ENCODE peak calls at places on chromosomes 3 and 15, in nine cellular contexts. One of them, this sample, is unnamed.

GRCh38 chr3:165754219-165755007 is 82.8 kb downstream of the BCHE start:
- DNase-seq in activated naive CD8-positive, alpha-beta T cell treated with anti-CD3 and anti-CD28 coated beads, Interleukin-2, amount 50 U/mL, for 24 hours: no peak
- DNase-seq in Right ventricle myocardium superior: no peak
- DNase-seq in neural crest cell: no peak
- DNase-seq in NCI-H2029 treated with DMSO at 0.1 percent for 48 hours: no peak
- DNase-seq in right lobe of liver: no peak
- DNase-seq in activated CD4-positive, alpha-beta T cell treated with anti-CD3 and anti-CD28 coated beads, Interleukin-2, amount 50 U/mL, for 24 hours: no peak
- DNase-seq in GM19239: no peak
- DNase-seq in left colon: no peak
- DNase-seq in this sample: no peak

GRCh38 chr3:55750525-55750924 is 263.4 kb upstream of the WNT5A start:
- DNase-seq in activated CD4-positive, alpha-beta T cell treated with anti-CD3 and anti-CD28 coated beads, Interleukin-2, amount 50 U/mL, for 24 hours: no peak
- DNase-seq in neural crest cell: no peak
- DNase-seq in right lobe of liver: no peak
- DNase-seq in Right ventricle myocardium superior: no peak
- DNase-seq in NCI-H2029 treated with DMSO at 0.1 percent for 48 hours: no peak
- DNase-seq in GM19239: no peak
- DNase-seq in activated naive CD8-positive, alpha-beta T cell treated with anti-CD3 and anti-CD28 coated beads, Interleukin-2, amount 50 U/mL, for 24 hours: no peak
- DNase-seq in left colon: no peak
- DNase-seq in this sample: no peak

GRCh38 chr3:156761007-156761406 is 65.1 kb upstream of the LEKR1 start:
- DNase-seq in NCI-H2029 treated with DMSO at 0.1 percent for 48 hours: no peak
- DNase-seq in left colon: no peak
- DNase-seq in activated CD4-positive, alpha-beta T cell treated with anti-CD3 and anti-CD28 coated beads, Interleukin-2, amount 50 U/mL, for 24 hours: no peak
- DNase-seq in GM19239: no peak
- DNase-seq in Right ventricle myocardium superior: no peak
- DNase-seq in neural crest cell: no peak
- DNase-seq in right lobe of liver: no peak
- DNase-seq in activated naive CD8-positive, alpha-beta T cell treated with anti-CD3 and anti-CD28 coated beads, Interleukin-2, amount 50 U/mL, for 24 hours: no peak
- DNase-seq in this sample: no peak

GRCh38 chr15:88580532-88580931 is 34.1 kb upstream of the DET1 start:
- DNase-seq in neural crest cell: no peak
- DNase-seq in GM19239: no peak
- DNase-seq in activated naive CD8-positive, alpha-beta T cell treated with anti-CD3 and anti-CD28 coated beads, Interleukin-2, amount 50 U/mL, for 24 hours: no peak
- DNase-seq in Right ventricle myocardium superior: no peak
- DNase-seq in left colon: no peak
- DNase-seq in activated CD4-positive, alpha-beta T cell treated with anti-CD3 and anti-CD28 coated beads, Interleukin-2, amount 50 U/mL, for 24 hours: no peak
- DNase-seq in right lobe of liver: no peak
- DNase-seq in NCI-H2029 treated with DMSO at 0.1 percent for 48 hours: no peak
- DNase-seq in this sample: no peak

GRCh38 chr15:90711418-90711824 is 5.7 kb upstream of the BLM start:
- DNase-seq in right lobe of liver: no peak
- DNase-seq in Right ventricle myocardium superior: no peak
- DNase-seq in neural crest cell: no peak
- DNase-seq in NCI-H2029 treated with DMSO at 0.1 percent for 48 hours: no peak
- DNase-seq in activated naive CD8-positive, alpha-beta T cell treated with anti-CD3 and anti-CD28 coated beads, Interleukin-2, amount 50 U/mL, for 24 hours: no peak
- DNase-seq in left colon: no peak
- DNase-seq in GM19239: no peak
- DNase-seq in activated CD4-positive, alpha-beta T cell treated with anti-CD3 and anti-CD28 coated beads, Interleukin-2, amount 50 U/mL, for 24 hours: no peak
- DNase-seq in this sample: no peak

GRCh38 chr15:38069506-38069905 is 135.1 kb downstream of the TMCO5A start:
- DNase-seq in activated naive CD8-positive, alpha-beta T cell treated with anti-CD3 and anti-CD28 coated beads, Interleukin-2, amount 50 U/mL, for 24 hours: no peak
- DNase-seq in right lobe of liver: no peak
- DNase-seq in GM19239: no peak
- DNase-seq in Right ventricle myocardium superior: peak
- DNase-seq in neural crest cell: no peak
- DNase-seq in left colon: peak
- DNase-seq in NCI-H2029 treated with DMSO at 0.1 percent for 48 hours: no peak
- DNase-seq in activated CD4-positive, alpha-beta T cell treated with anti-CD3 and anti-CD28 coated beads, Interleukin-2, amount 50 U/mL, for 24 hours: no peak
- DNase-seq in this sample: peak

GRCh38 chr3:176906046-176906905 is 291.0 kb downstream of the TBL1XR1 start:
- DNase-seq in activated naive CD8-positive, alpha-beta T cell treated with anti-CD3 and anti-CD28 coated beads, Interleukin-2, amount 50 U/mL, for 24 hours: no peak
- DNase-seq in neural crest cell: no peak
- DNase-seq in activated CD4-positive, alpha-beta T cell treated with anti-CD3 and anti-CD28 coated beads, Interleukin-2, amount 50 U/mL, for 24 hours: no peak
- DNase-seq in left colon: no peak
- DNase-seq in right lobe of liver: no peak
- DNase-seq in Right ventricle myocardium superior: no peak
- DNase-seq in NCI-H2029 treated with DMSO at 0.1 percent for 48 hours: peak
- DNase-seq in GM19239: no peak
- DNase-seq in this sample: peak

GRCh38 chr15:79283252-79284048 is 928 bp downstream of the ANKRD34C start:
- DNase-seq in GM19239: peak
- DNase-seq in neural crest cell: peak
- DNase-seq in activated naive CD8-positive, alpha-beta T cell treated with anti-CD3 and anti-CD28 coated beads, Interleukin-2, amount 50 U/mL, for 24 hours: peak
- DNase-seq in right lobe of liver: peak
- DNase-seq in left colon: no peak
- DNase-seq in Right ventricle myocardium superior: peak
- DNase-seq in NCI-H2029 treated with DMSO at 0.1 percent for 48 hours: no peak
- DNase-seq in activated CD4-positive, alpha-beta T cell treated with anti-CD3 and anti-CD28 coated beads, Interleukin-2, amount 50 U/mL, for 24 hours: no peak
- DNase-seq in this sample: peak

GRCh38 chr3:158091526-158091925 is 14.7 kb downstream of the SHOX2 start:
- DNase-seq in neural crest cell: no peak
- DNase-seq in activated CD4-positive, alpha-beta T cell treated with anti-CD3 and anti-CD28 coated beads, Interleukin-2, amount 50 U/mL, for 24 hours: no peak
- DNase-seq in right lobe of liver: no peak
- DNase-seq in GM19239: no peak
- DNase-seq in Right ventricle myocardium superior: no peak
- DNase-seq in left colon: no peak
- DNase-seq in activated naive CD8-positive, alpha-beta T cell treated with anti-CD3 and anti-CD28 coated beads, Interleukin-2, amount 50 U/mL, for 24 hours: no peak
- DNase-seq in NCI-H2029 treated with DMSO at 0.1 percent for 48 hours: no peak
- DNase-seq in this sample: no peak

GRCh38 chr3:153029350-153029749 is 132.7 kb upstream of the RAP2B start:
- DNase-seq in GM19239: no peak
- DNase-seq in Right ventricle myocardium superior: no peak
- DNase-seq in left colon: no peak
- DNase-seq in activated naive CD8-positive, alpha-beta T cell treated with anti-CD3 and anti-CD28 coated beads, Interleukin-2, amount 50 U/mL, for 24 hours: no peak
- DNase-seq in neural crest cell: no peak
- DNase-seq in right lobe of liver: no peak
- DNase-seq in activated CD4-positive, alpha-beta T cell treated with anti-CD3 and anti-CD28 coated beads, Interleukin-2, amount 50 U/mL, for 24 hours: no peak
- DNase-seq in NCI-H2029 treated with DMSO at 0.1 percent for 48 hours: no peak
- DNase-seq in this sample: no peak

GRCh38 chr3:59480486-59480995 is 430.7 kb upstream of the CFAP20DC start:
- DNase-seq in neural crest cell: no peak
- DNase-seq in Right ventricle myocardium superior: no peak
- DNase-seq in activated CD4-positive, alpha-beta T cell treated with anti-CD3 and anti-CD28 coated beads, Interleukin-2, amount 50 U/mL, for 24 hours: no peak
- DNase-seq in NCI-H2029 treated with DMSO at 0.1 percent for 48 hours: no peak
- DNase-seq in GM19239: peak
- DNase-seq in left colon: no peak
- DNase-seq in right lobe of liver: no peak
- DNase-seq in activated naive CD8-positive, alpha-beta T cell treated with anti-CD3 and anti-CD28 coated beads, Interleukin-2, amount 50 U/mL, for 24 hours: no peak
- DNase-seq in this sample: no peak

GRCh38 chr3:14122301-14122700 is 2.4 kb downstream of the CHCHD4 start:
- DNase-seq in NCI-H2029 treated with DMSO at 0.1 percent for 48 hours: peak
- DNase-seq in right lobe of liver: no peak
- DNase-seq in GM19239: no peak
- DNase-seq in Right ventricle myocardium superior: no peak
- DNase-seq in activated naive CD8-positive, alpha-beta T cell treated with anti-CD3 and anti-CD28 coated beads, Interleukin-2, amount 50 U/mL, for 24 hours: no peak
- DNase-seq in neural crest cell: no peak
- DNase-seq in left colon: no peak
- DNase-seq in activated CD4-positive, alpha-beta T cell treated with anti-CD3 and anti-CD28 coated beads, Interleukin-2, amount 50 U/mL, for 24 hours: no peak
- DNase-seq in this sample: peak

GRCh38 chr3:141557961-141558706 is 71.3 kb downstream of the RASA2 start:
- DNase-seq in right lobe of liver: no peak
- DNase-seq in neural crest cell: no peak
- DNase-seq in NCI-H2029 treated with DMSO at 0.1 percent for 48 hours: no peak
- DNase-seq in activated CD4-positive, alpha-beta T cell treated with anti-CD3 and anti-CD28 coated beads, Interleukin-2, amount 50 U/mL, for 24 hours: no peak
- DNase-seq in activated naive CD8-positive, alpha-beta T cell treated with anti-CD3 and anti-CD28 coated beads, Interleukin-2, amount 50 U/mL, for 24 hours: no peak
- DNase-seq in GM19239: no peak
- DNase-seq in left colon: no peak
- DNase-seq in Right ventricle myocardium superior: no peak
- DNase-seq in this sample: no peak

GRCh38 chr3:135473449-135473848 is 492.1 kb upstream of the PPP2R3A start:
- DNase-seq in left colon: no peak
- DNase-seq in right lobe of liver: no peak
- DNase-seq in activated CD4-positive, alpha-beta T cell treated with anti-CD3 and anti-CD28 coated beads, Interleukin-2, amount 50 U/mL, for 24 hours: no peak
- DNase-seq in neural crest cell: no peak
- DNase-seq in GM19239: no peak
- DNase-seq in activated naive CD8-positive, alpha-beta T cell treated with anti-CD3 and anti-CD28 coated beads, Interleukin-2, amount 50 U/mL, for 24 hours: no peak
- DNase-seq in NCI-H2029 treated with DMSO at 0.1 percent for 48 hours: no peak
- DNase-seq in Right ventricle myocardium superior: no peak
- DNase-seq in this sample: no peak

GRCh38 chr3:179292440-179292839 is 30.4 kb upstream of the ZNF639 start:
- DNase-seq in NCI-H2029 treated with DMSO at 0.1 percent for 48 hours: no peak
- DNase-seq in left colon: no peak
- DNase-seq in Right ventricle myocardium superior: no peak
- DNase-seq in neural crest cell: no peak
- DNase-seq in activated naive CD8-positive, alpha-beta T cell treated with anti-CD3 and anti-CD28 coated beads, Interleukin-2, amount 50 U/mL, for 24 hours: no peak
- DNase-seq in right lobe of liver: no peak
- DNase-seq in GM19239: no peak
- DNase-seq in activated CD4-positive, alpha-beta T cell treated with anti-CD3 and anti-CD28 coated beads, Interleukin-2, amount 50 U/mL, for 24 hours: no peak
- DNase-seq in this sample: no peak

This sample was measured in mucosa of gallbladder.